ENCODE peak calls at places on chromosomes 6 and 20, in four cellular contexts. O is K562, T is ovary, G is Peyer's patch. F is an unnamed sample. For H3K4me1, the result is how much of the 10 kb centered on the place peaks cover.

GRCh38 chr6:30914854-30915590 is 984 bp downstream of the VARS2 start:
- DNase-seq in T (peak), O (peak), G (no peak), F (no peak)

GRCh38 chr20:55540013-55540412 is 465.3 kb downstream of the CBLN4 start:
- DNase-seq in G (no peak), T (no peak), O (no peak), F (no peak)

GRCh38 chr6:148450866-148451265 is 108.2 kb downstream of the SASH1 start:
- DNase-seq in O (no peak), G (no peak), T (no peak), F (no peak)

GRCh38 chr20:7691647-7692046 is 248.6 kb downstream of the HAO1 start:
- DNase-seq in O (no peak), G (no peak), T (no peak), F (no peak)

GRCh38 chr6:127464161-127464880 is 5.1 kb upstream of the KIAA0408 start:
- DNase-seq in G (no peak), O (no peak), T (no peak), F (no peak)

GRCh38 chr6:83861077-83861476 is 1.6 kb downstream of the CYB5R4 start:
- DNase-seq in T (no peak), G (no peak), O (no peak), F (no peak)

GRCh38 chr6:27333642-27334040 is 21.6 kb upstream of the POM121L2 start:
- DNase-seq in O (no peak), T (no peak), G (no peak), F (no peak)

GRCh38 chr6:144213293-144213692 is 63.0 kb downstream of the STX11 start:
- DNase-seq in G (no peak), T (no peak), O (no peak), F (no peak)

GRCh38 chr6:31908791-31909190 is 6.9 kb upstream of the ZBTB12 start:
- DNase-seq in O (peak), G (no peak), T (no peak), F (no peak)

GRCh38 chr6:125748534-125749111 is 809 bp upstream of the HEY2 start:
- DNase-seq in O (peak), T (no peak), G (peak), F (peak)

GRCh38 chr6:32942555-32942954 is 1.7 kb upstream of the HLA-DMB start:
- DNase-seq in O (no peak), T (no peak), G (no peak), F (no peak)

GRCh38 chr6:73017473-73017872 is 207.8 kb downstream of the KHDC1L start:
- DNase-seq in O (no peak), T (no peak), G (no peak), F (no peak)

GRCh38 chr6:112223070-112223861 is 31.1 kb downstream of the LAMA4 start:
- DNase-seq in T (no peak), G (no peak), O (no peak), F (no peak)

GRCh38 chr6:111939902-111940301 is 66.7 kb upstream of the FYN start:
- DNase-seq in T (no peak), G (no peak), O (no peak), F (no peak)

GRCh38 chr20:1826046-1826445 is 69.2 kb upstream of the SIRPA start:
- DNase-seq in T (no peak), G (no peak), O (no peak), F (no peak)

DNA sequence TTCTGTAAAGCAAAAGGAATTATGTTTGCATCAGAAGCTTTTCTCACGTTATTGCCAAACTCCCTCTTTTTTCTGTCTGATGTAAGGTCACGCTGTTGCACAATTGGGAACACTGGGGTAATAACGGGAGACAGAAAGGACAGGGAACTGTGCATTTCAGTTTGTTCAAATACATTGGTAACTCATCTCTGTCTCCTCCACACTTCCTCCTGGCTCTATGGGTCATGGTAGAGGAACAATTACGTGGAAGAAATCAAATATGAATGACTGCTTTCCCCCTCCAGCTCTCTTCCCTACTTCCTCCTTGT is 132.2 kb upstream of the TNFAIP3 start:
- DNase-seq in G (no peak), T (no peak), O (no peak), F (no peak)
- H3K27ac ChIP-seq in G (no peak), T (no peak), O (no peak), F (no peak)

GRCh38 chr20:45343445-45343866 is 4.8 kb downstream of the SDC4 start:
- DNase-seq in O (peak), T (no peak), G (no peak), F (no peak)

GRCh38 chr20:45345104-45345936 is 2.9 kb downstream of the SDC4 start:
- DNase-seq in O (no peak), G (no peak), T (no peak), F (no peak)

GRCh38 chr20:45341939-45342862 is 6.0 kb downstream of the SDC4 start:
- DNase-seq in G (no peak), O (peak), T (peak), F (no peak)

GRCh38 chr20:45342863-45343444 is 5.3 kb downstream of the SDC4 start:
- DNase-seq in T (no peak), G (no peak), O (no peak), F (no peak)

GRCh38 chr20:45343867-45344721 is 4.1 kb downstream of the SDC4 start:
- DNase-seq in O (peak), T (no peak), G (peak), F (no peak)
- H3K4me1 ChIP-seq in O (half or more), T (under half), G (under half), F (under half)

GRCh38 chr6:16683524-16684194 is 77.6 kb downstream of the ATXN1 start:
- DNase-seq in O (no peak), G (no peak), T (no peak), F (no peak)
- H3K27ac ChIP-seq in O (no peak), G (no peak), T (no peak), F (no peak)

DNA sequence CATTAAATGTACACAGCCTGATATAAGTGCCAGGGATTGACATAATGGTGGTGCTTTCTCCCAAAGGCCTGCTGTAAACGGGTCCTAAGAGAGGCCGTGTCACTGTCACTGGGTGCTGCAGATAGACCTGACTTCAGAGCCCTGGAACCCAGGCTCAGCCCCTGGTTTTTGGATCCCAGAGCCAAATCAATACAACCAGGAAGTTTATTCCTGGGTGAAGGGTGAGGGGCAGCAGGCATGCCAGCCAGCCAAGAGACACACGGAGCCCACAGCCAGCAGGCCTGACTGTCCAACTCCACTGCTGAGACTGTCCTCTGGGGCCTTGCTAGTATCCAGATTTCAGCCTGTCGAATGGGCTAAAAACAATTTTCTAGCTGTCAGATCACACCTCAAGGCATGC is 12.8 kb upstream of the ARMC12 start:
- DNase-seq in T (no peak), G (no peak), O (no peak), F (no peak)
- H3K4me1 ChIP-seq in T (under half), G (under half), O (half or more), F (half or more)

GRCh38 chr20:63659370-63659769 is 1.3 kb downstream of the RTEL1 start:
- DNase-seq in T (peak), O (no peak), G (no peak), F (no peak)
- H3K27ac ChIP-seq in T (no peak), O (no peak), G (peak), F (no peak)

DNA sequence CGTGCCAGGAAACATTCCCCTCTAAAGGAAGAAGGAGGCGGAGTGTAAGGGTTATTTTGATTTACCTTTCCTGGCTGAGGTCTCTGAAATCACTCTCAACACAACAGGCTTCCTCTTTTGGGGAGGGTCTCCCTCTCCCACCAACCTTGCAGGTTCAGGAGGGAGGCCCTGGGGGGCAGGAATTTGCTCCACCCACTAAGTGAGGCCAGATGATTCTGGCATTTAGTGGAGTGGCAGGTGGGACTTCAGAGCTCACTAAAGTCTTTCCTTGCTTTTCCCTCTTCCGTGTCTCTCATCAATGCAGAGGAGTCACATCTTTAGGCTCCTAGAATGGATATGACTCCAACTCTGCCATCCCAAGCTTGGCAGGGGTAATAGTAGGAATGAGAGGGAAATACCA is 168.7 kb downstream of the BCAS1 start:
- DNase-seq in G (no peak), T (no peak), O (no peak), F (no peak)
- H3K4me1 ChIP-seq in G (under half), T (under half), O (under half), F (under half)

GRCh38 chr20:638579-638978 is 14.4 kb downstream of the SRXN1 start:
- DNase-seq in O (no peak), T (no peak), G (no peak), F (no peak)
- H3K27ac ChIP-seq in O (no peak), T (no peak), G (no peak), F (no peak)

F was measured in CD8-positive, alpha-beta memory T cell.